ENCODE peak calls at places on chromosomes 11 and 22, in six cellular contexts. M is substantia nigra, H is fibroblast of pulmonary artery, V is NCI-H146, D is fibroblast of mammary gland, T is epithelial cell of esophagus. B is an unnamed sample.

GRCh38 chr11:32396991-32397390 is 38.3 kb downstream of the WT1 start:
- DNase-seq in M (no peak), D (no peak), H (peak; percentile 71), T (no peak), V (no peak), B (no peak)

GRCh38 chr11:125025968-125026367 is 37.1 kb upstream of the SLC37A2 start:
- DNase-seq in T (no peak), M (no peak), H (no peak), V (no peak), D (no peak), B (no peak)

GRCh38 chr22:27349456-27349855 is 452.1 kb downstream of the MN1 start:
- DNase-seq in H (peak; percentile 23), V (no peak), T (peak; percentile 6), M (no peak), D (no peak), B (no peak)

GRCh38 chr11:18064035-18064434 is 18.0 kb upstream of the TPH1 start:
- DNase-seq in H (no peak), M (no peak), V (peak; percentile 47), D (no peak), T (no peak), B (no peak)

GRCh38 chr11:72598901-72599300 is 75.3 kb downstream of the PDE2A start:
- DNase-seq in D (peak; percentile 41), T (no peak), H (peak; percentile 60), V (peak; percentile 30), M (peak; percentile 32), B (peak; percentile 27)

GRCh38 chr11:6418958-6419611 is at the start of gene APBB1:
- DNase-seq in T (peak; percentile 39), D (peak; percentile 46), V (peak; percentile 67), M (peak; percentile 71), H (peak; percentile 50), B (no peak)

GRCh38 chr11:72363112-72363511 is 71.2 kb downstream of the CLPB start:
- DNase-seq in M (no peak), V (no peak), H (no peak), T (no peak), D (no peak), B (no peak)

GRCh38 chr11:44884056-44884455 is 66.6 kb downstream of the TP53I11 start:
- DNase-seq in H (no peak), T (no peak), D (no peak), M (no peak), V (no peak), B (no peak)

GRCh38 chr11:33329705-33330329 is 72.6 kb downstream of the HIPK3 start:
- DNase-seq in D (peak; percentile 78), H (peak; percentile 83), M (peak; percentile 18), V (peak; percentile 67), T (peak; percentile 77), B (peak; percentile 68)

GRCh38 chr22:19204640-19205039 is 26.1 kb upstream of the SLC25A1 start:
- DNase-seq in T (no peak), V (no peak), H (no peak), D (no peak), M (no peak), B (no peak)

GRCh38 chr11:8310743-8311298 is 47.1 kb upstream of the LMO1 start:
- DNase-seq in M (no peak), T (no peak), D (no peak), H (no peak), V (no peak), B (no peak)

GRCh38 chr11:27008811-27009535 is 15.1 kb downstream of the FIBIN start:
- DNase-seq in V (no peak), H (no peak), M (no peak), T (peak; percentile 68), D (no peak), B (no peak)

GRCh38 chr11:36469063-36469462 is 41.0 kb downstream of the TRAF6 start:
- DNase-seq in V (no peak), D (peak; percentile 14), M (no peak), T (no peak), H (peak; percentile 20), B (peak; percentile 14)

GRCh38 chr22:49996192-49996531 is 16.4 kb downstream of the IL17REL start:
- DNase-seq in H (no peak), M (no peak), T (no peak), V (no peak), D (no peak), B (no peak)

GRCh38 chr11:80155412-80156017 is 714.7 kb upstream of the TENM4 start:
- DNase-seq in V (peak; percentile 14), H (peak; percentile 23), T (peak; percentile 49), M (no peak), D (peak; percentile 37), B (peak; percentile 55)

GRCh38 chr11:77503006-77503405 is 29.1 kb upstream of the PAK1 start:
- DNase-seq in V (no peak), H (peak; percentile 16), T (no peak), D (peak; percentile 68), M (no peak), B (no peak)

GRCh38 chr11:81967242-81967641 is 766.4 kb downstream of the FAM181B start:
- DNase-seq in D (no peak), T (no peak), H (peak; percentile 5), V (no peak), M (no peak), B (no peak)

GRCh38 chr11:114297806-114298700 is 1.9 kb downstream of the NNMT start:
- DNase-seq in T (no peak), D (no peak), H (peak; percentile 70), V (no peak), M (no peak), B (peak; percentile 62)

GRCh38 chr22:44410396-44411056 is 87.5 kb downstream of the RTL6 start:
- DNase-seq in M (no peak), H (no peak), D (no peak), V (no peak), T (peak; percentile 69), B (no peak)

GRCh38 chr11:46305295-46305694 is 27.8 kb downstream of the CREB3L1 start:
- DNase-seq in T (peak; percentile 65), V (no peak), M (no peak), H (peak; percentile 78), D (no peak), B (peak; percentile 63)

GRCh38 chr22:50641696-50642607 is 14.0 kb upstream of the ARSA start:
- DNase-seq in M (no peak), D (peak; percentile 29), T (peak; percentile 25), V (no peak), H (peak; percentile 48), B (no peak)

GRCh38 chr11:43943357-43943930 is 1.0 kb downstream of the C11orf96 start:
- DNase-seq in D (no peak), V (peak; percentile 22), T (peak; percentile 23), H (peak; percentile 36), M (no peak), B (no peak)

GRCh38 chr22:39094717-39095389 is 2.2 kb upstream of the APOBEC3H start:
- DNase-seq in V (no peak), M (no peak), D (no peak), H (no peak), T (no peak), B (no peak)

GRCh38 chr11:74478877-74479276 is 11.5 kb upstream of the KCNE3 start:
- DNase-seq in D (no peak), T (no peak), M (no peak), V (no peak), H (no peak), B (no peak)

GRCh38 chr11:94880216-94880615 is 93.1 kb downstream of the CWC15 start:
- DNase-seq in H (no peak), V (no peak), T (peak; percentile 96), D (peak; percentile 49), M (no peak), B (peak; percentile 72)

GRCh38 chr22:42439821-42440674 is 7.8 kb upstream of the NFAM1 start:
- DNase-seq in D (peak; percentile 47), V (no peak), H (peak; percentile 31), T (peak; percentile 35), M (no peak), B (peak; percentile 56)

GRCh38 chr11:69129053-69129452 is 26.7 kb upstream of the SMIM38 start:
- DNase-seq in M (no peak), V (no peak), T (no peak), H (no peak), D (no peak), B (no peak)

GRCh38 chr22:43312608-43313007 is 30.6 kb downstream of the SCUBE1 start:
- DNase-seq in H (no peak), D (no peak), M (no peak), T (no peak), V (no peak), B (no peak)

GRCh38 chr11:106236295-106236694 is 158.8 kb downstream of the AASDHPPT start:
- DNase-seq in H (no peak), D (no peak), V (no peak), T (no peak), M (no peak), B (no peak)

GRCh38 chr22:41862160-41862529 is 29.2 kb downstream of the SREBF2 start:
- DNase-seq in D (peak; percentile 30), V (no peak), H (peak; percentile 40), M (no peak), T (no peak), B (no peak)

GRCh38 chr22:24893341-24894070 is 53.0 kb downstream of the LHFPL7 start:
- DNase-seq in V (no peak), D (no peak), M (no peak), H (no peak), T (no peak), B (peak; percentile 5)

GRCh38 chr11:11976476-11977187 is 31.8 kb downstream of the DKK3 start:
- DNase-seq in T (no peak), H (no peak), M (no peak), D (no peak), V (no peak), B (peak; percentile 49)

GRCh38 chr11:72553748-72554147 is 119.4 kb upstream of the CLPB start:
- DNase-seq in T (no peak), V (no peak), D (no peak), H (peak; percentile 12), M (no peak), B (peak; percentile 22)

GRCh38 chr11:30938801-30939200 is 352.6 kb upstream of the MPPED2 start:
- DNase-seq in M (no peak), V (no peak), T (no peak), D (no peak), H (no peak), B (no peak)

GRCh38 chr22:32079110-32080089 is 36.3 kb downstream of the SLC5A1 start:
- DNase-seq in M (no peak), D (peak; percentile 45), H (peak; percentile 77), T (peak; percentile 91), V (no peak), B (peak; percentile 69)

GRCh38 chr22:46377566-46378498 is 42.3 kb downstream of the TRMU start:
- DNase-seq in V (no peak), H (no peak), T (peak; percentile 47), D (no peak), M (no peak), B (peak; percentile 43)

GRCh38 chr22:42625416-42625815 is 10.7 kb upstream of the POLDIP3 start:
- DNase-seq in D (no peak), T (no peak), V (no peak), H (no peak), M (no peak), B (no peak)

GRCh38 chr22:38317237-38317994 is at the start of gene CSNK1E:
- DNase-seq in T (peak; percentile 73), M (peak; percentile 78), H (no peak), D (no peak), V (peak; percentile 55), B (peak; percentile 69)

GRCh38 chr22:30607939-30608338 is 965 bp downstream of the TCN2 start:
- DNase-seq in M (no peak), H (no peak), V (no peak), T (no peak), D (no peak), B (no peak)